ENCODE peak calls at places on chromosomes 3 and 15, in four cellular contexts. R, N, S and Q are unnamed samples.

GRCh38 chr3:140206196-140207040 is 271.4 kb downstream of the CLSTN2 start:
- DNase-seq in N (no peak), R (no peak), S (no peak), Q (peak)

GRCh38 chr15:84582583-84583157 is 18.1 kb upstream of the ZSCAN2 start:
- DNase-seq in N (no peak), R (no peak), S (no peak), Q (peak)

GRCh38 chr15:25719101-25719985 is 143.8 kb downstream of the ATP10A start:
- DNase-seq in S (no peak), N (no peak), R (peak), Q (no peak)

GRCh38 chr3:51538115-51538458 is 432 bp upstream of the RAD54L2 start:
- DNase-seq in N (no peak), R (no peak), S (no peak), Q (no peak)

GRCh38 chr15:55742498-55742926 is 440 bp downstream of the PRTG start:
- DNase-seq in S (no peak), R (peak), N (no peak), Q (no peak)

GRCh38 chr15:72902245-72902928 is 118.8 kb upstream of the ADPGK start:
- DNase-seq in N (no peak), R (no peak), S (no peak), Q (peak)

GRCh38 chr3:14947886-14948608 is 664 bp downstream of the NR2C2 start:
- DNase-seq in R (peak), N (peak), S (peak), Q (peak)

GRCh38 chr3:170440346-170440745 is 21.7 kb downstream of the CLDN11 start:
- DNase-seq in S (no peak), R (no peak), N (no peak), Q (peak)

GRCh38 chr3:54358327-54358726 is 236.0 kb downstream of the CACNA2D3 start:
- DNase-seq in R (no peak), S (no peak), N (no peak), Q (no peak)

GRCh38 chr15:79164465-79164864 is 73.9 kb upstream of the RASGRF1 start:
- DNase-seq in R (no peak), N (no peak), S (no peak), Q (no peak)

GRCh38 chr3:138072816-138073215 is 42.6 kb downstream of the DZIP1L start:
- DNase-seq in N (no peak), S (no peak), R (no peak), Q (no peak)

GRCh38 chr15:61743352-61743909 is 316.8 kb downstream of the VPS13C start:
- DNase-seq in N (no peak), S (no peak), R (no peak), Q (peak)

GRCh38 chr3:123036352-123037014 is 8.9 kb upstream of the SEMA5B start:
- DNase-seq in S (no peak), R (no peak), N (no peak), Q (no peak)

GRCh38 chr3:17529677-17530076 is 212.8 kb downstream of the TBC1D5 start:
- DNase-seq in N (no peak), S (no peak), R (no peak), Q (no peak)

GRCh38 chr3:49654955-49655556 is 19.1 kb upstream of the APEH start:
- DNase-seq in S (no peak), N (no peak), R (no peak), Q (no peak)

GRCh38 chr3:149414557-149415231 is 37.2 kb upstream of the TM4SF1 start:
- DNase-seq in R (no peak), S (no peak), N (no peak), Q (no peak)

GRCh38 chr15:85581495-85581894 is 201.1 kb downstream of the AKAP13 start:
- DNase-seq in N (no peak), R (peak), S (peak), Q (no peak)

GRCh38 chr3:130429069-130430023 is 83.9 kb downstream of the COL6A5 start:
- DNase-seq in R (no peak), N (no peak), S (no peak), Q (no peak)